ENCODE peak calls at places on chromosomes 7 and 10, in seven cellular contexts. W is heart left ventricle; N is AG09319; E is activated T-cell treated with anti-CD3 and anti-CD28 coated beads for 1 hour; G is stimulated activated CD4-positive, alpha-beta T cell treated with anti-CD3 and anti-CD28 coated beads, TNF-alpha, amount 100 ng/mL, for 48 hours; B is activated CD8-positive, alpha-beta T cell treated with anti-CD3 and anti-CD28 coated beads, Interleukin-2, amount 10 ng/mL, durations not matched to agents 7 days and 5 days; A is hippocampal formation. R is an unnamed sample.

GRCh38 chr10:106285199-106285598 is 879.3 kb downstream of the SORCS1 start:
- DNase-seq in G (no peak), B (no peak), E (no peak), A (no peak), N (no peak), W (no peak), R (no peak)

GRCh38 chr7:142563470-142563869 is 185.8 kb upstream of the PRSS1 start:
- DNase-seq in A (no peak), N (no peak), B (no peak), W (no peak), G (no peak), E (no peak), R (no peak)

GRCh38 chr7:143382126-143382790 is 1.1 kb downstream of the ZYX start:
- DNase-seq in G (no peak), W (no peak), N (no peak), B (no peak), A (no peak), E (no peak), R (no peak)

GRCh38 chr7:127895814-127896280 is 135.4 kb downstream of the LRRC4 start:
- DNase-seq in B (no peak), N (no peak), E (no peak), W (no peak), A (no peak), G (no peak), R (no peak)

GRCh38 chr10:110006358-110007170 is 1.2 kb upstream of the ADD3 start:
- DNase-seq in N (no peak), A (peak), W (peak), G (no peak), B (no peak), E (peak), R (peak)

GRCh38 chr7:69837387-69838068 is 239.3 kb downstream of the AUTS2 start:
- DNase-seq in N (no peak), W (no peak), A (no peak), B (no peak), G (no peak), E (no peak), R (no peak)

GRCh38 chr10:17742918-17743317 is 9.1 kb upstream of the TMEM236 start:
- DNase-seq in W (peak), G (peak), B (peak), E (peak), A (peak), N (no peak), R (no peak)

GRCh38 chr10:111018021-111018420 is 58.8 kb upstream of the ADRA2A start:
- DNase-seq in N (no peak), E (no peak), W (no peak), B (no peak), G (no peak), A (no peak), R (no peak)

GRCh38 chr10:44803820-44804219 is 107.3 kb upstream of the TMEM72 start:
- DNase-seq in N (no peak), A (no peak), W (no peak), E (no peak), G (no peak), B (no peak), R (no peak)

GRCh38 chr7:45716380-45717203 is 142.4 kb downstream of the ADCY1 start:
- DNase-seq in W (peak), E (no peak), A (no peak), G (no peak), B (no peak), N (no peak), R (no peak)

GRCh38 chr7:117158941-117159705 is 163.7 kb downstream of the WNT2 start:
- DNase-seq in G (no peak), B (no peak), N (no peak), W (no peak), E (no peak), A (no peak), R (no peak)